ENCODE peak calls at places on chromosomes 6 and 20, in ten cellular contexts. P is lower lobe of right lung; E is SHP77; T is HS-5; Q is T-cell; H is NCI-H526 treated with DMSO at 0.1 percent for 48 hours; J is stimulated activated CD4-positive, alpha-beta T cell treated with anti-CD3 and anti-CD28 coated beads, Interleukin-1b, Interleukin-23, amount 100 ng/mL, for 24 hours; D is epithelial cell of prostate; M is left lobe of liver; W is GOT3. L is an unnamed sample.
A peak's percentile ranks its signal among the peaks of the same experiment; 100 is the strongest.

GRCh38 chr6:145151624-145152023 is 583.7 kb downstream of the EPM2A start:
- DNase-seq in E (no peak), P (no peak), J (no peak), H (peak; percentile 30), T (no peak), D (no peak), W (no peak), Q (no peak), M (no peak), L (no peak)

GRCh38 chr6:127022297-127022696 is 96.2 kb upstream of the RSPO3 start:
- DNase-seq in D (no peak), J (no peak), M (no peak), P (peak; percentile 53), T (no peak), H (no peak), Q (no peak), E (peak; percentile 73), W (no peak), L (no peak)

GRCh38 chr20:50026746-50027575 is 44.2 kb downstream of the SNAI1 start:
- DNase-seq in D (no peak), T (no peak), Q (no peak), M (no peak), E (no peak), W (no peak), J (no peak), H (no peak), P (no peak), L (no peak)

GRCh38 chr6:62891065-62891647 is 320.1 kb upstream of the FKBP1C start:
- DNase-seq in W (no peak), P (no peak), E (peak; percentile 14), H (no peak), Q (no peak), M (no peak), T (peak; percentile 2), J (no peak), D (no peak), L (no peak)

GRCh38 chr20:50844430-50845100 is 49.7 kb downstream of the BCAS4 start:
- DNase-seq in E (no peak), P (no peak), W (no peak), T (peak; percentile 43), H (no peak), M (no peak), J (no peak), Q (peak; percentile 8), D (peak; percentile 98), L (no peak)

GRCh38 chr6:107644513-107644912 is 154.6 kb downstream of the SOBP start:
- DNase-seq in H (no peak), J (no peak), P (no peak), W (no peak), E (no peak), D (no peak), Q (no peak), T (no peak), M (no peak), L (no peak)

GRCh38 chr6:154683756-154684523 is 49.3 kb upstream of the SCAF8 start:
- DNase-seq in E (no peak), Q (no peak), T (peak; percentile 19), D (no peak), H (no peak), J (no peak), M (no peak), W (no peak), P (no peak), L (no peak)

GRCh38 chr6:31875852-31876251 is 2.9 kb downstream of the SLC44A4 start:
- DNase-seq in Q (no peak), P (no peak), H (no peak), M (no peak), E (no peak), J (no peak), T (no peak), D (no peak), W (no peak), L (no peak)

GRCh38 chr6:85461806-85462185 is 11.9 kb downstream of the NT5E start:
- DNase-seq in Q (no peak), H (no peak), W (no peak), T (no peak), D (no peak), M (no peak), P (no peak), E (no peak), J (no peak), L (no peak)

GRCh38 chr6:15256538-15257222 is 10.8 kb downstream of the JARID2 start:
- DNase-seq in D (no peak), J (no peak), T (no peak), W (no peak), P (no peak), M (no peak), E (no peak), Q (no peak), H (no peak), L (no peak)

GRCh38 chr20:23106271-23106851 is 20.2 kb upstream of the CD93 start:
- DNase-seq in W (no peak), D (no peak), H (no peak), M (no peak), J (no peak), E (peak; percentile 59), P (no peak), Q (no peak), T (no peak), L (no peak)

GRCh38 chr20:23257848-23258746 is 92.5 kb upstream of the NXT1 start:
- DNase-seq in M (no peak), H (no peak), P (no peak), J (no peak), D (peak; percentile 29), T (peak; percentile 80), Q (no peak), E (no peak), W (no peak), L (no peak)

GRCh38 chr6:118383924-118384323 is 164.2 kb upstream of the PLN start:
- DNase-seq in W (no peak), H (no peak), J (no peak), T (no peak), E (no peak), M (no peak), D (no peak), P (no peak), Q (no peak), L (no peak)

GRCh38 chr6:43189905-43190304 is 7.9 kb downstream of the CUL9 start:
- DNase-seq in Q (no peak), E (no peak), T (no peak), P (no peak), M (no peak), J (no peak), W (no peak), D (no peak), H (no peak), L (no peak)

GRCh38 chr20:45347936-45348809 is at the start of gene SDC4:
- DNase-seq in J (peak; percentile 34), W (peak; percentile 64), M (peak; percentile 81), D (no peak), Q (peak; percentile 32), H (peak; percentile 59), T (no peak), P (peak; percentile 82), E (no peak), L (peak; percentile 17)

GRCh38 chr20:48797275-48797825 is 30.4 kb downstream of the PREX1 start:
- DNase-seq in W (no peak), H (no peak), Q (no peak), M (no peak), T (no peak), D (no peak), E (no peak), J (no peak), P (peak; percentile 63), L (no peak)

GRCh38 chr6:70108230-70108629 is 194.7 kb downstream of the COL9A1 start:
- DNase-seq in Q (no peak), W (no peak), M (no peak), T (no peak), P (no peak), H (peak; percentile 5), J (no peak), D (no peak), E (no peak), L (peak; percentile 18)

L was measured in NCI-H1048.